ENCODE peak calls at places on chromosomes 11 and 22, in four cellular contexts. C, D, P and H are unnamed samples.

GRCh38 chr11:133692371-133692770 is 152.9 kb downstream of the SPATA19 start:
- DNase-seq in D (peak; percentile 9), P (no peak), C (no peak), H (no peak)

GRCh38 chr11:124839051-124839971 is 25.9 kb upstream of the ROBO3 start:
- DNase-seq in D (peak; percentile 55), P (peak; percentile 21), C (no peak), H (no peak)

GRCh38 chr11:59137190-59137589 is 5.5 kb upstream of the FAM111A start:
- DNase-seq in P (no peak), D (no peak), C (no peak), H (no peak)

GRCh38 chr11:71311928-71312510 is 59.6 kb upstream of the SHANK2 start:
- DNase-seq in D (peak; percentile 9), C (no peak), P (no peak), H (peak; percentile 10)

GRCh38 chr11:7604331-7604973 is 68.8 kb downstream of the CYB5R2 start:
- DNase-seq in P (no peak), C (no peak), D (no peak), H (no peak)

GRCh38 chr22:46062971-46063631 is 86.1 kb upstream of the WNT7B start:
- DNase-seq in C (no peak), P (no peak), D (no peak), H (no peak)

GRCh38 chr11:85575388-85575787 is 51.8 kb downstream of the DLG2 start:
- DNase-seq in D (no peak), P (peak; percentile 65), C (no peak), H (no peak)

GRCh38 chr22:36351921-36352774 is 35.6 kb downstream of the MYH9 start:
- DNase-seq in P (peak; percentile 61), D (no peak), C (no peak), H (no peak)

GRCh38 chr11:9858822-9859221 is 194.9 kb downstream of the SWAP70 start:
- DNase-seq in D (no peak), C (peak; percentile 50), P (peak; percentile 81), H (no peak)

GRCh38 chr11:64695548-64695947 is 27.4 kb downstream of the NRXN2 start:
- DNase-seq in C (no peak), D (no peak), P (no peak), H (no peak)

GRCh38 chr22:28246392-28246791 is 327.3 kb upstream of the PITPNB start:
- DNase-seq in P (peak; percentile 72), D (no peak), C (peak; percentile 72), H (no peak)

GRCh38 chr11:72242141-72242540 is 1.8 kb downstream of the PHOX2A start:
- DNase-seq in P (no peak), C (no peak), D (peak; percentile 12), H (no peak)

GRCh38 chr11:131672191-131672590 is 301.8 kb downstream of the NTM start:
- DNase-seq in C (peak; percentile 25), P (no peak), D (no peak), H (no peak)

GRCh38 chr11:5626191-5626590 is 1.4 kb downstream of the TRIM34 start:
- DNase-seq in P (no peak), D (no peak), C (peak; percentile 70), H (no peak)

GRCh38 chr11:78220218-78221157 is 31.8 kb downstream of the USP35 start:
- DNase-seq in P (no peak), C (no peak), D (peak; percentile 6), H (no peak)

GRCh38 chr22:23089633-23090032 is 19.3 kb downstream of the GNAZ start:
- DNase-seq in D (no peak), C (no peak), P (no peak), H (no peak)

GRCh38 chr11:117315285-117316196 is 515 bp downstream of the BACE1 start:
- DNase-seq in C (no peak), D (no peak), P (no peak), H (no peak)

GRCh38 chr11:130771708-130772107 is 144.6 kb downstream of the SNX19 start:
- DNase-seq in D (no peak), C (peak; percentile 46), P (no peak), H (no peak)

GRCh38 chr22:49348631-49349030 is 479.0 kb downstream of the BRD1 start:
- DNase-seq in P (no peak), C (no peak), D (no peak), H (no peak)

GRCh38 chr11:119319136-119319701 is 2.3 kb upstream of the MCAM start:
- DNase-seq in C (no peak), D (no peak), P (no peak), H (no peak)

GRCh38 chr11:130511765-130512164 is 63.3 kb downstream of the ADAMTS15 start:
- DNase-seq in P (no peak), C (peak; percentile 29), D (no peak), H (no peak)

GRCh38 chr22:19291218-19291579 is 320 bp downstream of the CLTCL1 start:
- DNase-seq in D (peak; percentile 32), P (peak; percentile 33), C (no peak), H (peak; percentile 66)

GRCh38 chr22:21579474-21579851 is 11.9 kb downstream of the UBE2L3 start:
- DNase-seq in D (no peak), C (no peak), P (no peak), H (no peak)
- H3K56ac ChIP-seq in D (no peak overlapping the region), C (no peak overlapping the region), P (no peak overlapping the region), H (no peak overlapping the region)

GRCh38 chr11:43434893-43435292 is 76.2 kb downstream of the TTC17 start:
- DNase-seq in D (no peak), C (no peak), P (no peak), H (no peak)
- H3K56ac ChIP-seq in D (no peak overlapping the region), C (no peak overlapping the region), P (no peak overlapping the region), H (no peak overlapping the region)

GRCh38 chr11:17611503-17612220 is 64.6 kb downstream of the OTOG start:
- DNase-seq in C (no peak), D (no peak), P (no peak), H (no peak)

GRCh38 chr11:17610402-17610894 is 63.4 kb downstream of the OTOG start:
- DNase-seq in C (no peak), P (no peak), D (no peak), H (no peak)

GRCh38 chr11:17608830-17609229 is 61.8 kb downstream of the OTOG start:
- DNase-seq in P (no peak), D (no peak), C (no peak), H (no peak)

GRCh38 chr11:17611049-17611448 is 64.0 kb downstream of the OTOG start:
- DNase-seq in P (no peak), C (no peak), D (no peak), H (no peak)

DNA sequence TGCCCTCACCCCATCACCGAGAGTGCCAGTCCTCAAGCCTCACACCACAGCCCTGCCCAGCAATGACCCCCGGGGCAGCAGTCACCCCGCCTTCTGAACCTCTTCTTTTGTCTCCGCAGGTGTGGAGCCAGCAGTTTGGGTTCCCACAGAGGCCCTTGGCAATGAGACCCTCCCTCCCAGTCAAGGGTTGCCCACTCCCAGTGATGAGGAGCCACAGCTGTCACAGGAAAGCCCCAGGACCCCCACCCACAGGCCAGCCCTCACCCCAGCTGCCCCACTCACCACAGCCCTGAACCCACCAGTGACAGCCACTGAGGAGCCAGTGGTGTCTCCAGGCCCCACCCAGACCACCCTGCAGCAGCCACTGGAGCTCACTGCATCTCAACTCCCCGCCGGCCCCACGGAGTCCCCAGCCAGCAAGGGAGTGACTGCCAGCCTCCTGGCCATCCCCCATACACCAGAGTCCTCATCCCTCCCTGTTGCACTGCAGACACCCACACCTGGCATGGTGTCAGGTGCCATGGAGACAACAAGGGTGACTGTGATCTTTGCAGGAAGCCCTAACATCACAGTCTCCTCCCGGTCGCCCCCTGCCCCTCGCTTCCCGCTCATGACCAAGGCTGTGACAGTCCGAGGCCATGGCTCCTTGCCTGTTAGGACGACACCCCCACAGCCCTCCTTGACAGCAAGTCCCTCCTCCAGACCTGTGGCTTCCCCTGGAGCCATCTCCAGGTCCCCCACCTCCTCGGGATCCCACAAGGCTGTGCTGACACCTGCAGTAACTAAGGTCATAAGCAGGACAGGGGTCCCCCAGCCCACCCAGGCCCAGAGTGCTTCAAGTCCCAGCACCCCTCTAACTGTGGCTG is 62.7 kb downstream of the OTOG start:
- DNase-seq in D (no peak), C (no peak), P (no peak), H (no peak)
- H3K56ac ChIP-seq in D (no peak overlapping the region), C (no peak overlapping the region), P (no peak overlapping the region), H (no peak overlapping the region)

GRCh38 chr22:22045576-22046335 is 63.2 kb upstream of the TOP3B start:
- DNase-seq in C (no peak), D (no peak), P (no peak), H (no peak)
- H3K56ac ChIP-seq in C (no peak overlapping the region), D (no peak overlapping the region), P (no peak overlapping the region), H (no peak overlapping the region)

DNA sequence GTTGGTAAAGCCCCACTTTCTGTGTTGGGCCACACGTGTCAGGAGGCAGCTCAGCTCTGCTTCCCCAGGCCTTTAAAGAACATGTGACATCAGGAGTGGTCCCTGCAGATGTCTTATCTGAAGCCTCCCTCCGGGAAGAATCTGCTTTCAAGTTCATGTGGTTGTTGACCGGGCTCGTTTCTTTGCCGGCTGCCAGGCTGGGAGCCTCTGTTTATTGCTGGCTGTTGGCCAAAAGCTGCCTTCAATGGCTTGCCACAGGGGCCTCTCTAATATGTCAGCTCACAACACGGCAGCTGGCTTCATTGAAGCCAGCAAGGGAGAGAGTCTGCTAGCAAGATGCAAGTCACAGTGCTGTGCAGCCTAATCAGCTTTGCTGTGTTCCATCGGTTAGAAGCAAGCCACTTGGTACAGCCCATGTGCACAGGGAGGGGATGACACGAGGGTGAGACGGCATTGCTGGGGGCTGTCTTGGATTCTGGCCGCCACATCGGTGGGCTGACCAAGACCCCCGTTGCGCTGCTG is 14.6 kb downstream of the MRGPRF start:
- DNase-seq in P (no peak), D (peak; percentile 22), C (peak; percentile 12), H (no peak)
- H3K56ac ChIP-seq in P (no peak overlapping the region), D (no peak overlapping the region), C (no peak overlapping the region), H (no peak overlapping the region)

GRCh38 chr11:3198815-3199214 is 19.8 kb downstream of the MRGPRG start:
- DNase-seq in D (no peak), P (no peak), C (no peak), H (no peak)

GRCh38 chr11:3197044-3197715 is 21.4 kb downstream of the MRGPRG start:
- DNase-seq in C (no peak), P (no peak), D (no peak), H (no peak)

GRCh38 chr11:3199537-3200295 is 18.9 kb downstream of the MRGPRG start:
- DNase-seq in P (no peak), D (no peak), C (no peak), H (no peak)

GRCh38 chr11:3196161-3197043 is 22.2 kb downstream of the MRGPRG start:
- DNase-seq in C (no peak), D (no peak), P (no peak), H (peak; percentile 48)

DNA sequence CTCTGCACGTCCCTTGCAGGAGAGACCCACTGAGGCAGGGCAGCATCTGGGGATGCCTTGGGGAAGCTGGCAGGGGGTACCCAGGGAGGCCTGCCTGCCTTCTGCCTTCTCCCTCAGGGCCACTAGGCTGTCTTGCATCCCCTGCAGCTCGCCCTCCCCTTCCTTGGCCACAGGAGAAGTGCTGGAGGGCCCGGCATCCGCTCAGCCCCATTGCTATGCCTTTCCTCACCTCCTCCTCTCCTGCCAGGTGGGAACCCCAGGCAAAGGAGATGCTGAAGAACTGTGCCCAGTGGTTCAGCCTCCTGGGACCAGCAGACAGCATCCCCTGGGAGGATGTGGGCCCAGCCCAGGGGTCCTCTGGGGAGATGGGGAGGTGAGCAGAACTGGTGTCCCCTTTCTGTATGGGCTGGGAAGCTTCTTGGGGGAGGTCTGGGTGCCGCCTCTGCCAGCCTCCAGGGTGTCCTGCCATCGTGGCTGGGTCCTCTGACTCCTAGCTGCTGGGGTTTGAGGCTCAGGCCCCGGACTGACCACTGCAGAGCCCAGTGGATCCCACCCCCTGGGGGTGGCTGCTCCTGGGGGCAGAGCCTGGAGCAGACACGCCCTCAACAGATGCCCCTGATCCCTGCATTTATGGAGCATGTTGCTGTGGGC is 20.6 kb downstream of the MRGPRG start:
- DNase-seq in P (no peak), C (no peak), D (no peak), H (no peak)
- H3K56ac ChIP-seq in P (no peak overlapping the region), C (no peak overlapping the region), D (no peak overlapping the region), H (no peak overlapping the region)

GRCh38 chr22:29258407-29259252 is 9.2 kb downstream of the RHBDD3 start:
- DNase-seq in C (no peak), D (no peak), P (no peak), H (no peak)
- H3K56ac ChIP-seq in C (no peak overlapping the region), D (no peak overlapping the region), P (no peak overlapping the region), H (no peak overlapping the region)